ENCODE peak calls at places on chromosome 13, in seven cellular contexts. H, K, P, I, W, Q and M are unnamed samples.

GRCh38 chr13:30039506-30039905 is 189.1 kb upstream of the UBL3 start:
- DNase-seq in H (no peak), K (no peak), P (no peak), I (no peak), W (no peak), Q (no peak), M (no peak)

GRCh38 chr13:31914843-31915242 is 116.7 kb upstream of the FRY start:
- DNase-seq in H (no peak), K (no peak), P (no peak), I (no peak), W (peak; percentile 70), Q (no peak), M (no peak)

GRCh38 chr13:40665754-40666057 is 735 bp downstream of the FOXO1 start:
- DNase-seq in H (no peak), K (no peak), P (no peak), I (no peak), W (peak; percentile 60), Q (no peak), M (no peak)

GRCh38 chr13:90511903-90512302 is 835.6 kb upstream of the MIR17HG start:
- DNase-seq in H (no peak), K (no peak), P (no peak), I (no peak), W (no peak), Q (no peak), M (no peak)

GRCh38 chr13:37109080-37109678 is 3.7 kb upstream of the CSNK1A1L start:
- DNase-seq in H (peak; percentile 18), K (no peak), P (peak; percentile 62), I (peak; percentile 30), W (peak; percentile 38), Q (no peak), M (peak; percentile 58)

GRCh38 chr13:49908637-49909036 is 27.5 kb downstream of the SPRYD7 start:
- DNase-seq in H (no peak), K (peak; percentile 29), P (no peak), I (no peak), W (peak; percentile 22), Q (no peak), M (no peak)

GRCh38 chr13:38636756-38637155 is 50.1 kb upstream of the FREM2 start:
- DNase-seq in H (no peak), K (no peak), P (no peak), I (no peak), W (peak; percentile 27), Q (no peak), M (no peak)

GRCh38 chr13:41050041-41050440 is 11.3 kb upstream of the WBP4 start:
- DNase-seq in H (no peak), K (no peak), P (no peak), I (no peak), W (no peak), Q (no peak), M (no peak)

GRCh38 chr13:40121711-40122110 is 466.2 kb downstream of the COG6 start:
- DNase-seq in H (no peak), K (no peak), P (no peak), I (no peak), W (no peak), Q (no peak), M (no peak)

GRCh38 chr13:95968906-95969305 is 84.3 kb downstream of the UGGT2 start:
- DNase-seq in H (no peak), K (no peak), P (no peak), I (no peak), W (no peak), Q (no peak), M (peak; percentile 44)

GRCh38 chr13:80084086-80084676 is 256.7 kb downstream of the SPRY2 start:
- DNase-seq in H (no peak), K (no peak), P (peak; percentile 93), I (no peak), W (peak; percentile 88), Q (no peak), M (peak; percentile 85)

GRCh38 chr13:44703371-44703770 is 127.2 kb upstream of the TSC22D1 start:
- DNase-seq in H (no peak), K (no peak), P (peak; percentile 87), I (no peak), W (no peak), Q (no peak), M (peak; percentile 62)

GRCh38 chr13:110232756-110233155 is 74.2 kb downstream of the COL4A1 start:
- DNase-seq in H (no peak), K (no peak), P (no peak), I (no peak), W (no peak), Q (peak; percentile 32), M (no peak)

GRCh38 chr13:36288794-36289391 is 8.7 kb downstream of the CCDC169 start:
- DNase-seq in H (peak; percentile 9), K (no peak), P (no peak), I (no peak), W (peak; percentile 40), Q (no peak), M (no peak)

GRCh38 chr13:36076211-36076610 is 55.0 kb downstream of the DCLK1 start:
- DNase-seq in H (no peak), K (no peak), P (no peak), I (no peak), W (no peak), Q (no peak), M (no peak)

GRCh38 chr13:29568731-29569130 is 26.8 kb downstream of the SLC7A1 start:
- DNase-seq in H (no peak), K (no peak), P (no peak), I (peak; percentile 74), W (no peak), Q (no peak), M (no peak)

GRCh38 chr13:71056581-71056980 is 810.4 kb downstream of the DACH1 start:
- DNase-seq in H (no peak), K (peak; percentile 58), P (no peak), I (no peak), W (peak; percentile 79), Q (no peak), M (no peak)

GRCh38 chr13:40982772-40983171 is 36.3 kb downstream of the ELF1 start:
- DNase-seq in H (no peak), K (no peak), P (peak; percentile 52), I (no peak), W (peak; percentile 40), Q (no peak), M (peak; percentile 91)

GRCh38 chr13:100597253-100597652 is 8.7 kb upstream of the GGACT start:
- DNase-seq in H (no peak), K (no peak), P (peak; percentile 17), I (no peak), W (no peak), Q (no peak), M (no peak)

GRCh38 chr13:38045278-38046048 is 175.9 kb upstream of the TRPC4 start:
- DNase-seq in H (peak; percentile 3), K (peak; percentile 43), P (peak; percentile 33), I (peak; percentile 7), W (peak; percentile 76), Q (no peak), M (peak; percentile 61)

GRCh38 chr13:75666646-75667351 is 30.7 kb downstream of the LMO7 start:
- DNase-seq in H (no peak), K (no peak), P (peak; percentile 79), I (peak; percentile 80), W (peak; percentile 75), Q (no peak), M (peak; percentile 59)

GRCh38 chr13:93776936-93777335 is 550.3 kb downstream of the GPC6 start:
- DNase-seq in H (no peak), K (no peak), P (peak; percentile 49), I (no peak), W (peak; percentile 65), Q (no peak), M (no peak)

GRCh38 chr13:86585826-86586225 is 786.6 kb upstream of the SLITRK6 start:
- DNase-seq in H (no peak), K (no peak), P (peak; percentile 93), I (no peak), W (no peak), Q (no peak), M (peak; percentile 81)

GRCh38 chr13:29520671-29521070 is 74.8 kb downstream of the SLC7A1 start:
- DNase-seq in H (no peak), K (no peak), P (peak; percentile 55), I (no peak), W (no peak), Q (no peak), M (peak; percentile 37)

GRCh38 chr13:101757446-101758039 is 305.1 kb downstream of the ITGBL1 start:
- DNase-seq in H (no peak), K (no peak), P (peak; percentile 50), I (no peak), W (peak; percentile 54), Q (no peak), M (peak; percentile 45)

GRCh38 chr13:54241719-54242118 is 1213.1 kb downstream of the OLFM4 start:
- DNase-seq in H (no peak), K (no peak), P (no peak), I (no peak), W (no peak), Q (no peak), M (no peak)

DNA sequence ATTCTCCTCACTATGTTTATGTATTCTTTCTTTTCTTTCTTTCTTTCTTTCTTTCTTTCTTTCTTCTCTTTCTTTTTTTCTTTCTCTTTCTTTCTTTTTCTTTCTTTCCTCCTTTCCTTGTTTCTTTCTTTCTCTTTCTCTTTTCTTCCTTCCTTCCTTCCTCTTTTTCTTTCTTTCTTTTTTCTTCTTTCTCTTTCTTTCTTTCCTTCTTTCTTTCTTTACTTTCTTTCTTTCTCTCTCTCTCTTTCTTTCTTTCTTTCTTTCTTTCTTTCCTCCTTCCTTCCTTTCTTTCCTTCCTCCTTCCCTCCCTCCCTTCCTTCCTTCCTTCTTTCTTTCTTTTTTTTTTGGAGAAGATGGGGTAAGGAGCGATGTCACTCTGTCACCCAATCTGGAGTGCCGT is 1405.5 kb downstream of the SLITRK5 start:
- DNase-seq in H (no peak), K (no peak), P (no peak), I (no peak), W (no peak), Q (no peak), M (no peak)
- H2AK5ac ChIP-seq in H (no peak overlapping the region), K (no peak overlapping the region), P (no peak overlapping the region), I (no peak overlapping the region), W (no peak overlapping the region), Q (no peak overlapping the region), M (no peak overlapping the region)

DNA sequence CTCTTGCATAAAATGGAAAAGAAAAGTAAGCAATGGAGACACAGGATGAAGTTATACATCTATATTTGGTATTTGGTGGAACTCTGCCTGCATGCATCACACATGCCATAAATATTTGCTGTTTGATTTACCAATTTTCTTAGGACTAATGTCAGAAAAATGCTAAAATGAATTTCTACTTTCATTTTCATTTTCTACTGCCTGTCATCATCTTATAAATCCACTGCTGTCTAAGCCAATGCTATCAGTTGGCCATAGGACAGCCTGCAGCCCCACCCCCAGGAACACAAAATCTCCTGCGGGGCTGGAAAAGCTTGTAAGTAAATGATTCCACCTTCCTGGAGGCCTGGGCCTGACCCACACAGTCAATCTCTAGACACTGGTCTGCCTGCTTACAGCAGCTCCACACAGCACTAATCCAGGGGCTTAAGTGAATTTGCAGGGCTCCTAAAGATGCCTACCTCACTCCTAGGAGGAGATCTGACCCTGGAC is 122.0 kb downstream of the ENOX1 start:
- DNase-seq in H (no peak), K (no peak), P (peak; percentile 74), I (peak; percentile 53), W (peak; percentile 65), Q (no peak), M (peak; percentile 69)
- H3K27ac ChIP-seq in H (no peak overlapping the region), K (no peak overlapping the region), P (peak overlapping the region; percentile 49), I (no peak overlapping the region), W (no peak overlapping the region), Q (no peak overlapping the region), M (peak overlapping the region; percentile 85)

GRCh38 chr13:74148437-74148836 is 14.2 kb upstream of the KLF12 start:
- DNase-seq in H (no peak), K (no peak), P (no peak), I (no peak), W (no peak), Q (no peak), M (no peak)
- H2AK5ac ChIP-seq in H (no peak overlapping the region), K (no peak overlapping the region), P (no peak overlapping the region), I (no peak overlapping the region), W (no peak overlapping the region), Q (no peak overlapping the region), M (no peak overlapping the region)

GRCh38 chr13:51999525-51999924 is 11.7 kb downstream of the ATP7B start:
- DNase-seq in H (no peak), K (no peak), P (peak; percentile 25), I (peak; percentile 30), W (no peak), Q (no peak), M (no peak)
- H3K27ac ChIP-seq in H (no peak overlapping the region), K (no peak overlapping the region), P (no peak overlapping the region), I (no peak overlapping the region), W (no peak overlapping the region), Q (no peak overlapping the region), M (no peak overlapping the region)